ENCODE peak calls at places on chromosomes 5 and 9, in eight cellular contexts. One of them, this sample, is unnamed.

GRCh38 chr5:138553437-138554095 is 10.5 kb upstream of the ETF1 start:
- DNase-seq in upper lobe of left lung: no peak
- DNase-seq in spleen: no peak
- DNase-seq in heart left ventricle: no peak
- DNase-seq in stomach: no peak
- DNase-seq in IMR-90: no peak
- DNase-seq in sigmoid colon: no peak
- DNase-seq in uterus: no peak
- DNase-seq in this sample: no peak

GRCh38 chr5:107542831-107543231 is 127.9 kb downstream of the EFNA5 start:
- DNase-seq in IMR-90: peak; percentile 40
- DNase-seq in sigmoid colon: peak; percentile 92
- DNase-seq in spleen: no peak
- DNase-seq in upper lobe of left lung: no peak
- DNase-seq in stomach: peak; percentile 71
- DNase-seq in uterus: peak; percentile 69
- DNase-seq in heart left ventricle: peak; percentile 62
- DNase-seq in this sample: peak; percentile 51

GRCh38 chr5:93281980-93282772 is 298.8 kb downstream of the NR2F1-AS1 start:
- DNase-seq in heart left ventricle: no peak
- DNase-seq in upper lobe of left lung: no peak
- DNase-seq in uterus: peak; percentile 38
- DNase-seq in spleen: no peak
- DNase-seq in stomach: no peak
- DNase-seq in sigmoid colon: no peak
- DNase-seq in IMR-90: no peak
- DNase-seq in this sample: peak; percentile 64

GRCh38 chr5:16712600-16712999 is 95.8 kb upstream of the RETREG1 start:
- DNase-seq in IMR-90: peak; percentile 14
- DNase-seq in heart left ventricle: no peak
- DNase-seq in sigmoid colon: no peak
- DNase-seq in uterus: no peak
- DNase-seq in spleen: no peak
- DNase-seq in stomach: no peak
- DNase-seq in upper lobe of left lung: no peak
- DNase-seq in this sample: no peak

GRCh38 chr5:16897284-16897704 is 38.8 kb downstream of the MYO10 start:
- DNase-seq in upper lobe of left lung: no peak
- DNase-seq in uterus: no peak
- DNase-seq in IMR-90: peak; percentile 74
- DNase-seq in heart left ventricle: no peak
- DNase-seq in spleen: no peak
- DNase-seq in sigmoid colon: no peak
- DNase-seq in stomach: no peak
- DNase-seq in this sample: no peak

GRCh38 chr9:137453643-137454081 is 5.5 kb downstream of the NSMF start:
- DNase-seq in uterus: peak; percentile 58
- DNase-seq in upper lobe of left lung: peak; percentile 90
- DNase-seq in spleen: peak; percentile 92
- DNase-seq in heart left ventricle: peak; percentile 71
- DNase-seq in stomach: peak; percentile 82
- DNase-seq in sigmoid colon: peak; percentile 93
- DNase-seq in IMR-90: peak; percentile 58
- DNase-seq in this sample: peak; percentile 75

GRCh38 chr9:19720374-19720773 is 68.5 kb downstream of the SLC24A2 start:
- DNase-seq in spleen: no peak
- DNase-seq in heart left ventricle: peak; percentile 7
- DNase-seq in upper lobe of left lung: no peak
- DNase-seq in IMR-90: peak; percentile 39
- DNase-seq in uterus: no peak
- DNase-seq in stomach: no peak
- DNase-seq in sigmoid colon: no peak
- DNase-seq in this sample: peak; percentile 15

GRCh38 chr5:133399247-133399891 is 213.0 kb downstream of the FSTL4 start:
- DNase-seq in sigmoid colon: no peak
- DNase-seq in uterus: no peak
- DNase-seq in IMR-90: no peak
- DNase-seq in spleen: no peak
- DNase-seq in stomach: no peak
- DNase-seq in heart left ventricle: peak; percentile 1
- DNase-seq in upper lobe of left lung: no peak
- DNase-seq in this sample: no peak

GRCh38 chr5:51227963-51228515 is 155.2 kb upstream of the ISL1 start:
- DNase-seq in stomach: no peak
- DNase-seq in heart left ventricle: no peak
- DNase-seq in IMR-90: no peak
- DNase-seq in upper lobe of left lung: no peak
- DNase-seq in uterus: no peak
- DNase-seq in spleen: no peak
- DNase-seq in sigmoid colon: no peak
- DNase-seq in this sample: no peak

GRCh38 chr9:27861887-27862286 is 288.6 kb upstream of the C9orf72 start:
- DNase-seq in uterus: no peak
- DNase-seq in upper lobe of left lung: no peak
- DNase-seq in sigmoid colon: no peak
- DNase-seq in spleen: no peak
- DNase-seq in heart left ventricle: no peak
- DNase-seq in IMR-90: no peak
- DNase-seq in stomach: no peak
- DNase-seq in this sample: no peak

GRCh38 chr5:54159837-54160215 is 150.5 kb downstream of the ARL15 start:
- DNase-seq in spleen: no peak
- DNase-seq in heart left ventricle: no peak
- DNase-seq in stomach: no peak
- DNase-seq in IMR-90: no peak
- DNase-seq in uterus: no peak
- DNase-seq in sigmoid colon: no peak
- DNase-seq in upper lobe of left lung: no peak
- DNase-seq in this sample: no peak

GRCh38 chr5:79200573-79201183 is 35.3 kb upstream of the JMY start:
- DNase-seq in sigmoid colon: no peak
- DNase-seq in spleen: no peak
- DNase-seq in stomach: no peak
- DNase-seq in heart left ventricle: no peak
- DNase-seq in upper lobe of left lung: no peak
- DNase-seq in uterus: no peak
- DNase-seq in IMR-90: peak; percentile 18
- DNase-seq in this sample: no peak

GRCh38 chr9:20593551-20593950 is 28.7 kb downstream of the MLLT3 start:
- DNase-seq in heart left ventricle: no peak
- DNase-seq in upper lobe of left lung: no peak
- DNase-seq in stomach: no peak
- DNase-seq in IMR-90: peak; percentile 81
- DNase-seq in spleen: no peak
- DNase-seq in uterus: no peak
- DNase-seq in sigmoid colon: no peak
- DNase-seq in this sample: no peak

GRCh38 chr5:151432210-151432609 is 15.2 kb upstream of the SLC36A1 start:
- DNase-seq in spleen: no peak
- DNase-seq in uterus: no peak
- DNase-seq in IMR-90: no peak
- DNase-seq in upper lobe of left lung: no peak
- DNase-seq in sigmoid colon: no peak
- DNase-seq in heart left ventricle: no peak
- DNase-seq in stomach: no peak
- DNase-seq in this sample: no peak

GRCh38 chr5:59337240-59337639 is 556.3 kb downstream of the PDE4D start:
- DNase-seq in stomach: no peak
- DNase-seq in sigmoid colon: no peak
- DNase-seq in uterus: no peak
- DNase-seq in IMR-90: no peak
- DNase-seq in heart left ventricle: no peak
- DNase-seq in spleen: peak; percentile 77
- DNase-seq in upper lobe of left lung: peak; percentile 10
- DNase-seq in this sample: no peak

DNA sequence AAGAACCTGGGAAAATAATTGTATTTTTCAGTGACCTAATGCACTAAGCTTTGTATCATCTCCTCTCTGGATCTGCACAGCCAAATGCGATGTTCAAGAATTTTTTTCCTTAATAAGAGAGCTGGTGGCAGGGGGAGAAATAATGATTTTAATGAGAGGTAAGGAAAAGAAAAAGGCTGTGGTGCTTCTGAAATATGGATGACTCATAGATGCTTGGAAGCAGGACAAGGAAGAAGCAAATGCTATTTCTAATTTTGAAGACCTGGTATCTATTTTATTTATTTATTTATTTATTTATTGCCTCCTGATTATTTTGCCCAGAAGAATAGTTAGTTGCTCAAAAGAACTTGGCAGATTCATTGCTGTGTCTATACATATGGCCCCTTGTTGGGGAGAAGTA is 7.1 kb downstream of the PPP3R2 start:
- DNase-seq in uterus: no peak
- DNase-seq in heart left ventricle: no peak
- DNase-seq in stomach: no peak
- DNase-seq in upper lobe of left lung: no peak
- DNase-seq in spleen: no peak
- DNase-seq in IMR-90: peak; percentile 24
- DNase-seq in sigmoid colon: no peak
- DNase-seq in this sample: no peak
- TF ChIP-seq CTCF in uterus: no peak
- TF ChIP-seq CTCF in heart left ventricle: no peak
- TF ChIP-seq CTCF in stomach: no peak
- TF ChIP-seq CTCF in upper lobe of left lung: no peak
- TF ChIP-seq CTCF in spleen: no peak
- TF ChIP-seq CTCF in IMR-90: no peak
- TF ChIP-seq CTCF in sigmoid colon: no peak
- TF ChIP-seq CTCF in this sample: no peak

GRCh38 chr5:10279328-10279727 is 28.4 kb downstream of the CMBL start:
- DNase-seq in IMR-90: no peak
- DNase-seq in heart left ventricle: no peak
- DNase-seq in uterus: no peak
- DNase-seq in upper lobe of left lung: no peak
- DNase-seq in sigmoid colon: no peak
- DNase-seq in stomach: no peak
- DNase-seq in spleen: no peak
- DNase-seq in this sample: peak; percentile 1
- H3K9me3 ChIP-seq in IMR-90: no peaks in the 10 kb centered on the region
- H3K9me3 ChIP-seq in heart left ventricle: no peaks in the 10 kb centered on the region
- H3K9me3 ChIP-seq in uterus: no peaks in the 10 kb centered on the region
- H3K9me3 ChIP-seq in upper lobe of left lung: no peaks in the 10 kb centered on the region
- H3K9me3 ChIP-seq in sigmoid colon: no peaks in the 10 kb centered on the region
- H3K9me3 ChIP-seq in stomach: no peaks in the 10 kb centered on the region
- H3K9me3 ChIP-seq in spleen: no peaks in the 10 kb centered on the region
- H3K9me3 ChIP-seq in this sample: no peaks in the 10 kb centered on the region

DNA sequence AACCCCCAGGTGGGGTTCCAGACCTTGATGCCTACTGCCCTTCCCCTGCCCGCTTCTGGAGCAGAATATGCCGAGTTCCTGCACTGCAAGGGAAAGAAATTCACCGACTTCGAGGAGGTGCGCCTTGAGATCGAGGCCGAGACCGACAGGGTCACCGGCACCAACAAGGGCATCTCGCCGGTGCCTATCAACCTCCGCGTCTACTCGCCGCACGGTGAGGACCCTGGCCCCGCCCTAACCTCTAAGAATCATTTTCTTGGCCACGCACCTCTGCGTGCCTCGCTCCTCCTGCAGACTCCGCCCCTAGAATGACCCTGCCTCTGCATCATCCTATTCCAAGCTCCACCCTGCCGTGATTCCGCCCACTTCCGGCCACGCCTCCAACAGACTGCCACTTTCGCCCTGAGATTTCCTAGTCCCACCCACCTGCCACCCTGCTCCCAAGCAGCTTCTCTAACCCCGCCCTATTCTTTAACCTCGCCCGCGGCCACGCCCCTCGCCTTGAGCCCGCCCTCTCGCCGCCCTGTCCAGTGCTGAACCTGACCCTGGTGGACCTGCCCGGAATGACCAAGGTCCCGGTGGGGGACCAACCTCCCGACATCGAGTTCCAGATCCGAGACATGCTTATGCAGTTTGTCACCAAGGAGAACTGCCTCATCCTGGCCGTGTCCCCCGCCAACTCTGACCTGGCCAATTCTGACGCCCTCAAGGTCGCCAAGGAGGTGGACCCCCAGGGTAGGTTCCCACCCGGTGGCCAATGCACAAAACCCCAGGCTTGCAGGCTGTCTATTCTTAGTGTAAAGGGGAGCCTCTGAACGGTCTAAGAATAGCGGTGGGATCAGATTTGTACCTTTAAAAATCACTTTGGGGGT is 15.6 kb downstream of the DNM1 start:
- DNase-seq in stomach: peak; percentile 97
- DNase-seq in sigmoid colon: peak; percentile 97
- DNase-seq in upper lobe of left lung: peak; percentile 98
- DNase-seq in uterus: peak; percentile 94
- DNase-seq in IMR-90: peak; percentile 55
- DNase-seq in heart left ventricle: peak; percentile 90
- DNase-seq in spleen: peak; percentile 96
- DNase-seq in this sample: peak; percentile 95
- TF ChIP-seq POLR2A in stomach: no peak
- TF ChIP-seq POLR2A in sigmoid colon: no peak
- TF ChIP-seq POLR2A in upper lobe of left lung: no peak
- TF ChIP-seq POLR2A in uterus: no peak
- TF ChIP-seq POLR2A in IMR-90: no peak
- TF ChIP-seq POLR2A in heart left ventricle: no peak
- TF ChIP-seq POLR2A in spleen: no peak
- TF ChIP-seq POLR2A in this sample: no peak

GRCh38 chr5:141328231-141328630 is 2.1 kb upstream of the PCDHGA1 start:
- DNase-seq in heart left ventricle: no peak
- DNase-seq in upper lobe of left lung: no peak
- DNase-seq in stomach: no peak
- DNase-seq in sigmoid colon: no peak
- DNase-seq in spleen: no peak
- DNase-seq in uterus: no peak
- DNase-seq in IMR-90: no peak
- DNase-seq in this sample: no peak

GRCh38 chr5:141326088-141326854 is 4.0 kb upstream of the PCDHGA1 start:
- DNase-seq in IMR-90: peak; percentile 82
- DNase-seq in stomach: peak; percentile 32
- DNase-seq in uterus: peak; percentile 58
- DNase-seq in sigmoid colon: peak; percentile 76
- DNase-seq in upper lobe of left lung: no peak
- DNase-seq in heart left ventricle: peak; percentile 63
- DNase-seq in spleen: peak; percentile 84
- DNase-seq in this sample: peak; percentile 88

GRCh38 chr5:141330299-141331080 is at the start of gene PCDHGA1:
- DNase-seq in heart left ventricle: no peak
- DNase-seq in uterus: no peak
- DNase-seq in IMR-90: peak; percentile 75
- DNase-seq in sigmoid colon: no peak
- DNase-seq in spleen: no peak
- DNase-seq in stomach: no peak
- DNase-seq in upper lobe of left lung: no peak
- DNase-seq in this sample: peak; percentile 79
- TF ChIP-seq CTCF in heart left ventricle: no peak
- TF ChIP-seq CTCF in uterus: no peak
- TF ChIP-seq CTCF in IMR-90: peak; percentile 68
- TF ChIP-seq CTCF in sigmoid colon: no peak
- TF ChIP-seq CTCF in spleen: peak; percentile 7
- TF ChIP-seq CTCF in stomach: no peak
- TF ChIP-seq CTCF in upper lobe of left lung: no peak
- TF ChIP-seq CTCF in this sample: no peak

GRCh38 chr5:100647461-100648230 is 112.5 kb downstream of the FAM174A start:
- DNase-seq in heart left ventricle: peak; percentile 57
- DNase-seq in IMR-90: no peak
- DNase-seq in stomach: peak; percentile 70
- DNase-seq in sigmoid colon: peak; percentile 74
- DNase-seq in spleen: no peak
- DNase-seq in uterus: peak; percentile 21
- DNase-seq in upper lobe of left lung: no peak
- DNase-seq in this sample: peak; percentile 81
- H3K9me3 ChIP-seq in heart left ventricle: no peaks in the 10 kb centered on the region
- H3K9me3 ChIP-seq in IMR-90: no peaks in the 10 kb centered on the region
- H3K9me3 ChIP-seq in stomach: no peaks in the 10 kb centered on the region
- H3K9me3 ChIP-seq in sigmoid colon: no peaks in the 10 kb centered on the region
- H3K9me3 ChIP-seq in spleen: no peaks in the 10 kb centered on the region
- H3K9me3 ChIP-seq in uterus: no peaks in the 10 kb centered on the region
- H3K9me3 ChIP-seq in upper lobe of left lung: no peaks in the 10 kb centered on the region
- H3K9me3 ChIP-seq in this sample: no peaks in the 10 kb centered on the region